ENCODE peak calls at places on chromosomes 3 and 15, in four cellular contexts. E is glomerular endothelial cell, U is HFFc6, F is EH. G is an unnamed sample.

GRCh38 chr3:172522871-172523818 is at the start of gene TNFSF10:
- DNase-seq in E (no peak), U (no peak), F (no peak), G (no peak)

GRCh38 chr3:176992565-176992964 is 204.7 kb downstream of the TBL1XR1 start:
- DNase-seq in E (no peak), U (no peak), F (no peak), G (no peak)

GRCh38 chr3:129662230-129662629 is 55.8 kb upstream of the PLXND1 start:
- DNase-seq in E (no peak), U (no peak), F (no peak), G (no peak)

GRCh38 chr15:55741592-55742497 is 1.1 kb downstream of the PRTG start:
- DNase-seq in E (no peak), U (no peak), F (no peak), G (no peak)

GRCh38 chr3:126998728-126999127 is 15.8 kb downstream of the PLXNA1 start:
- DNase-seq in E (no peak), U (no peak), F (no peak), G (no peak)

GRCh38 chr15:49918106-49918505 is 200.9 kb downstream of the ATP8B4 start:
- DNase-seq in E (no peak), U (no peak), F (peak; percentile 14), G (no peak)

GRCh38 chr3:71784914-71785593 is at the start of gene PROK2:
- DNase-seq in E (no peak), U (no peak), F (no peak), G (no peak)

GRCh38 chr3:120306519-120307455 is 21.8 kb upstream of the GPR156 start:
- DNase-seq in E (no peak), U (no peak), F (no peak), G (no peak)

GRCh38 chr15:38707802-38708671 is 143.4 kb upstream of the RASGRP1 start:
- DNase-seq in E (peak; percentile 84), U (peak; percentile 71), F (peak; percentile 82), G (no peak)

GRCh38 chr3:122609798-122610559 is 32.5 kb downstream of the PARP15 start:
- DNase-seq in E (no peak), U (peak; percentile 72), F (peak; percentile 85), G (peak; percentile 51)

GRCh38 chr3:129460572-129460971 is 20.5 kb downstream of the IFT122 start:
- DNase-seq in E (no peak), U (no peak), F (no peak), G (no peak)

GRCh38 chr15:98719169-98719515 is 70.8 kb downstream of the IGF1R start:
- DNase-seq in E (no peak), U (peak; percentile 8), F (peak; percentile 62), G (no peak)

GRCh38 chr3:179020112-179020511 is 51.5 kb downstream of the ZMAT3 start:
- DNase-seq in E (peak; percentile 23), U (no peak), F (no peak), G (no peak)

GRCh38 chr15:86163771-86164170 is 84.1 kb downstream of the AGBL1 start:
- DNase-seq in E (no peak), U (no peak), F (no peak), G (no peak)

GRCh38 chr15:63318344-63318743 is 40.9 kb downstream of the APH1B start:
- DNase-seq in E (no peak), U (no peak), F (no peak), G (no peak)

GRCh38 chr15:68311859-68312557 is 34.5 kb downstream of the FEM1B start:
- DNase-seq in E (no peak), U (no peak), F (no peak), G (no peak)

G was measured in Panc1.